ENCODE peak calls at places on chromosomes 11 and 22, in eight cellular contexts. One of them, this sample, is unnamed.

GRCh38 chr11:69473520-69473894 is 8.0 kb upstream of the LINC01488 start:
- DNase-seq in adrenal gland: no peak
- DNase-seq in stimulated activated CD8-positive, alpha-beta memory T cell treated with anti-CD3 and anti-CD28 coated beads, Interleukin-15, amount 100 ng/mL, for 1 hour: no peak
- DNase-seq in GM19239: no peak
- DNase-seq in adipocyte: no peak
- DNase-seq in HuH-7: no peak
- DNase-seq in AG10803: no peak
- DNase-seq in EH: no peak
- DNase-seq in this sample: no peak

GRCh38 chr22:35480143-35480542 is 60.5 kb upstream of the RASD2 start:
- DNase-seq in adrenal gland: peak
- DNase-seq in stimulated activated CD8-positive, alpha-beta memory T cell treated with anti-CD3 and anti-CD28 coated beads, Interleukin-15, amount 100 ng/mL, for 1 hour: no peak
- DNase-seq in GM19239: no peak
- DNase-seq in adipocyte: no peak
- DNase-seq in HuH-7: no peak
- DNase-seq in AG10803: peak
- DNase-seq in EH: peak
- DNase-seq in this sample: no peak

GRCh38 chr22:45884201-45885067 is 92.5 kb downstream of the WNT7B start:
- DNase-seq in adrenal gland: peak
- DNase-seq in stimulated activated CD8-positive, alpha-beta memory T cell treated with anti-CD3 and anti-CD28 coated beads, Interleukin-15, amount 100 ng/mL, for 1 hour: no peak
- DNase-seq in GM19239: no peak
- DNase-seq in adipocyte: no peak
- DNase-seq in HuH-7: no peak
- DNase-seq in AG10803: no peak
- DNase-seq in EH: no peak
- DNase-seq in this sample: no peak

GRCh38 chr22:35861451-35861850 is 143.8 kb downstream of the APOL5 start:
- DNase-seq in adrenal gland: no peak
- DNase-seq in stimulated activated CD8-positive, alpha-beta memory T cell treated with anti-CD3 and anti-CD28 coated beads, Interleukin-15, amount 100 ng/mL, for 1 hour: no peak
- DNase-seq in GM19239: no peak
- DNase-seq in adipocyte: no peak
- DNase-seq in HuH-7: no peak
- DNase-seq in AG10803: no peak
- DNase-seq in EH: no peak
- DNase-seq in this sample: no peak

GRCh38 chr22:30733081-30733680 is 38.5 kb downstream of the OSBP2 start:
- DNase-seq in adrenal gland: no peak
- DNase-seq in stimulated activated CD8-positive, alpha-beta memory T cell treated with anti-CD3 and anti-CD28 coated beads, Interleukin-15, amount 100 ng/mL, for 1 hour: no peak
- DNase-seq in GM19239: no peak
- DNase-seq in adipocyte: no peak
- DNase-seq in HuH-7: no peak
- DNase-seq in AG10803: peak
- DNase-seq in EH: peak
- DNase-seq in this sample: no peak

GRCh38 chr11:30595929-30596328 is 9.8 kb upstream of the MPPED2 start:
- DNase-seq in adrenal gland: no peak
- DNase-seq in stimulated activated CD8-positive, alpha-beta memory T cell treated with anti-CD3 and anti-CD28 coated beads, Interleukin-15, amount 100 ng/mL, for 1 hour: no peak
- DNase-seq in GM19239: no peak
- DNase-seq in adipocyte: no peak
- DNase-seq in HuH-7: no peak
- DNase-seq in AG10803: no peak
- DNase-seq in EH: no peak
- DNase-seq in this sample: no peak

GRCh38 chr11:73647459-73648100 is 1.2 kb downstream of the PLEKHB1 start:
- DNase-seq in adrenal gland: peak
- DNase-seq in stimulated activated CD8-positive, alpha-beta memory T cell treated with anti-CD3 and anti-CD28 coated beads, Interleukin-15, amount 100 ng/mL, for 1 hour: peak
- DNase-seq in GM19239: peak
- DNase-seq in adipocyte: peak
- DNase-seq in HuH-7: no peak
- DNase-seq in AG10803: peak
- DNase-seq in EH: peak
- DNase-seq in this sample: peak

GRCh38 chr22:27780161-27780575 is 21.4 kb downstream of the MN1 start:
- DNase-seq in adrenal gland: no peak
- DNase-seq in stimulated activated CD8-positive, alpha-beta memory T cell treated with anti-CD3 and anti-CD28 coated beads, Interleukin-15, amount 100 ng/mL, for 1 hour: no peak
- DNase-seq in GM19239: no peak
- DNase-seq in adipocyte: peak
- DNase-seq in HuH-7: no peak
- DNase-seq in AG10803: peak
- DNase-seq in EH: peak
- DNase-seq in this sample: no peak

GRCh38 chr11:33723238-33723881 is 12.9 kb downstream of the CD59 start:
- DNase-seq in adrenal gland: peak
- DNase-seq in stimulated activated CD8-positive, alpha-beta memory T cell treated with anti-CD3 and anti-CD28 coated beads, Interleukin-15, amount 100 ng/mL, for 1 hour: no peak
- DNase-seq in GM19239: no peak
- DNase-seq in adipocyte: peak
- DNase-seq in HuH-7: no peak
- DNase-seq in AG10803: peak
- DNase-seq in EH: peak
- DNase-seq in this sample: no peak

GRCh38 chr22:44691796-44692661 is 10.0 kb upstream of the PRR5 start:
- DNase-seq in adrenal gland: no peak
- DNase-seq in stimulated activated CD8-positive, alpha-beta memory T cell treated with anti-CD3 and anti-CD28 coated beads, Interleukin-15, amount 100 ng/mL, for 1 hour: no peak
- DNase-seq in GM19239: no peak
- DNase-seq in adipocyte: no peak
- DNase-seq in HuH-7: no peak
- DNase-seq in AG10803: no peak
- DNase-seq in EH: no peak
- DNase-seq in this sample: no peak

GRCh38 chr11:117464778-117465177 is 137.1 kb downstream of the CEP164 start:
- DNase-seq in adrenal gland: no peak
- DNase-seq in stimulated activated CD8-positive, alpha-beta memory T cell treated with anti-CD3 and anti-CD28 coated beads, Interleukin-15, amount 100 ng/mL, for 1 hour: no peak
- DNase-seq in GM19239: no peak
- DNase-seq in adipocyte: no peak
- DNase-seq in HuH-7: no peak
- DNase-seq in AG10803: no peak
- DNase-seq in EH: no peak
- DNase-seq in this sample: no peak

GRCh38 chr11:36345535-36346141 is 49.5 kb downstream of the PRR5L start:
- DNase-seq in adrenal gland: no peak
- DNase-seq in stimulated activated CD8-positive, alpha-beta memory T cell treated with anti-CD3 and anti-CD28 coated beads, Interleukin-15, amount 100 ng/mL, for 1 hour: no peak
- DNase-seq in GM19239: no peak
- DNase-seq in adipocyte: no peak
- DNase-seq in HuH-7: no peak
- DNase-seq in AG10803: no peak
- DNase-seq in EH: no peak
- DNase-seq in this sample: no peak

This sample was measured in activated CD4-positive, CD25-positive, alpha-beta regulatory T cell treated with anti-CD3 and anti-CD28 coated beads, Interleukin-2, amount 50 U/mL, for 16 hours.